ENCODE peak calls at places on chromosome 13, in four cellular contexts. One of them, this sample, is unnamed.

GRCh38 chr13:40063278-40063698 is 407.8 kb downstream of the COG6 start:
- DNase-seq in SK-N-SH: peak; percentile 52
- DNase-seq in suprapubic skin: no peak
- DNase-seq in HepG2: no peak
- DNase-seq in this sample: no peak

GRCh38 chr13:51425410-51426042 is 27.3 kb downstream of the INTS6 start:
- DNase-seq in SK-N-SH: no peak
- DNase-seq in HepG2: no peak
- DNase-seq in suprapubic skin: no peak
- DNase-seq in this sample: no peak

GRCh38 chr13:88339271-88339741 is 668.1 kb downstream of the SLITRK5 start:
- DNase-seq in HepG2: no peak
- DNase-seq in suprapubic skin: no peak
- DNase-seq in SK-N-SH: no peak
- DNase-seq in this sample: no peak

GRCh38 chr13:33185853-33186252 is 99.7 kb downstream of the STARD13 start:
- DNase-seq in suprapubic skin: no peak
- DNase-seq in HepG2: no peak
- DNase-seq in SK-N-SH: no peak
- DNase-seq in this sample: no peak

GRCh38 chr13:111265006-111265700 is 55.3 kb upstream of the TEX29 start:
- DNase-seq in HepG2: no peak
- DNase-seq in SK-N-SH: no peak
- DNase-seq in suprapubic skin: no peak
- DNase-seq in this sample: no peak

GRCh38 chr13:109918179-109918651 is 131.8 kb upstream of the IRS2 start:
- DNase-seq in suprapubic skin: no peak
- DNase-seq in HepG2: no peak
- DNase-seq in SK-N-SH: no peak
- DNase-seq in this sample: no peak

GRCh38 chr13:21344662-21345176 is 114.4 kb downstream of the ZDHHC20 start:
- DNase-seq in SK-N-SH: no peak
- DNase-seq in HepG2: no peak
- DNase-seq in suprapubic skin: no peak
- DNase-seq in this sample: peak; percentile 72

GRCh38 chr13:94419304-94419943 is 60.1 kb downstream of the DCT start:
- DNase-seq in SK-N-SH: no peak
- DNase-seq in HepG2: no peak
- DNase-seq in suprapubic skin: no peak
- DNase-seq in this sample: no peak

GRCh38 chr13:39942901-39943273 is 287.4 kb downstream of the COG6 start:
- DNase-seq in HepG2: peak; percentile 66
- DNase-seq in suprapubic skin: peak; percentile 87
- DNase-seq in SK-N-SH: peak; percentile 63
- DNase-seq in this sample: peak; percentile 8

GRCh38 chr13:27997904-27998522 is 9.5 kb upstream of the URAD start:
- DNase-seq in suprapubic skin: no peak
- DNase-seq in SK-N-SH: no peak
- DNase-seq in HepG2: peak; percentile 48
- DNase-seq in this sample: no peak

GRCh38 chr13:44312898-44313551 is 60.6 kb upstream of the SERP2 start:
- DNase-seq in suprapubic skin: no peak
- DNase-seq in HepG2: peak; percentile 14
- DNase-seq in SK-N-SH: no peak
- DNase-seq in this sample: no peak

GRCh38 chr13:59038824-59039223 is 1124.9 kb downstream of the DIAPH3 start:
- DNase-seq in SK-N-SH: no peak
- DNase-seq in HepG2: no peak
- DNase-seq in suprapubic skin: no peak
- DNase-seq in this sample: no peak

GRCh38 chr13:101700598-101700997 is 248.1 kb downstream of the ITGBL1 start:
- DNase-seq in SK-N-SH: no peak
- DNase-seq in suprapubic skin: no peak
- DNase-seq in HepG2: no peak
- DNase-seq in this sample: no peak

GRCh38 chr13:83281666-83282065 is 600.6 kb downstream of the SLITRK1 start:
- DNase-seq in HepG2: no peak
- DNase-seq in suprapubic skin: no peak
- DNase-seq in SK-N-SH: no peak
- DNase-seq in this sample: no peak

GRCh38 chr13:57631607-57632275 is at the start of gene PCDH17:
- DNase-seq in HepG2: no peak
- DNase-seq in SK-N-SH: peak; percentile 62
- DNase-seq in suprapubic skin: no peak
- DNase-seq in this sample: no peak

GRCh38 chr13:22757530-22758120 is 423.2 kb upstream of the SGCG start:
- DNase-seq in HepG2: no peak
- DNase-seq in suprapubic skin: no peak
- DNase-seq in SK-N-SH: peak; percentile 12
- DNase-seq in this sample: no peak

GRCh38 chr13:39931505-39931904 is 276.0 kb downstream of the COG6 start:
- DNase-seq in HepG2: peak; percentile 12
- DNase-seq in suprapubic skin: no peak
- DNase-seq in SK-N-SH: no peak
- DNase-seq in this sample: no peak

GRCh38 chr13:42239644-42240043 is 32.3 kb upstream of the AKAP11 start:
- DNase-seq in SK-N-SH: no peak
- DNase-seq in HepG2: no peak
- DNase-seq in suprapubic skin: no peak
- DNase-seq in this sample: no peak

GRCh38 chr13:81610613-81611012 is 1269.7 kb upstream of the SPRY2 start:
- DNase-seq in SK-N-SH: no peak
- DNase-seq in HepG2: no peak
- DNase-seq in suprapubic skin: no peak
- DNase-seq in this sample: no peak

GRCh38 chr13:64362564-64362963 is 2867.6 kb downstream of the PCDH9 start:
- DNase-seq in SK-N-SH: no peak
- DNase-seq in HepG2: no peak
- DNase-seq in suprapubic skin: no peak
- DNase-seq in this sample: no peak

GRCh38 chr13:45108716-45109706 is 11.3 kb upstream of the GTF2F2 start:
- DNase-seq in SK-N-SH: no peak
- DNase-seq in suprapubic skin: no peak
- DNase-seq in HepG2: no peak
- DNase-seq in this sample: no peak

GRCh38 chr13:43804461-43805070 is 17.8 kb upstream of the ENOX1 start:
- DNase-seq in HepG2: peak; percentile 39
- DNase-seq in SK-N-SH: peak; percentile 66
- DNase-seq in suprapubic skin: no peak
- DNase-seq in this sample: no peak

GRCh38 chr13:44932850-44933251 is 56.4 kb downstream of the NUFIP1 start:
- DNase-seq in suprapubic skin: peak; percentile 15
- DNase-seq in HepG2: no peak
- DNase-seq in SK-N-SH: no peak
- DNase-seq in this sample: no peak

GRCh38 chr13:77810430-77810829 is 108.2 kb downstream of the EDNRB start:
- DNase-seq in SK-N-SH: peak; percentile 23
- DNase-seq in HepG2: no peak
- DNase-seq in suprapubic skin: no peak
- DNase-seq in this sample: peak; percentile 17

GRCh38 chr13:66657165-66657895 is 572.8 kb downstream of the PCDH9 start:
- DNase-seq in HepG2: peak; percentile 11
- DNase-seq in suprapubic skin: no peak
- DNase-seq in SK-N-SH: peak; percentile 28
- DNase-seq in this sample: no peak

GRCh38 chr13:32432856-32433255 is 4.9 kb upstream of the N4BP2L1 start:
- DNase-seq in SK-N-SH: no peak
- DNase-seq in HepG2: peak; percentile 49
- DNase-seq in suprapubic skin: no peak
- DNase-seq in this sample: no peak

GRCh38 chr13:48318714-48319457 is 15.3 kb downstream of the RB1 start:
- DNase-seq in suprapubic skin: no peak
- DNase-seq in SK-N-SH: no peak
- DNase-seq in HepG2: no peak
- DNase-seq in this sample: no peak

GRCh38 chr13:43261018-43261417 is 237.6 kb downstream of the DNAJC15 start:
- DNase-seq in suprapubic skin: no peak
- DNase-seq in HepG2: no peak
- DNase-seq in SK-N-SH: no peak
- DNase-seq in this sample: no peak

GRCh38 chr13:57946361-57946760 is 314.8 kb downstream of the PCDH17 start:
- DNase-seq in HepG2: no peak
- DNase-seq in SK-N-SH: no peak
- DNase-seq in suprapubic skin: no peak
- DNase-seq in this sample: no peak

GRCh38 chr13:32905864-32906180 is 110.4 kb upstream of the KL start:
- DNase-seq in suprapubic skin: no peak
- DNase-seq in HepG2: no peak
- DNase-seq in SK-N-SH: no peak
- DNase-seq in this sample: no peak

GRCh38 chr13:49533586-49534269 is 38.0 kb downstream of the PHF11 start:
- DNase-seq in suprapubic skin: no peak
- DNase-seq in HepG2: no peak
- DNase-seq in SK-N-SH: no peak
- DNase-seq in this sample: peak; percentile 58

GRCh38 chr13:93118081-93118615 is 108.5 kb upstream of the GPC6 start:
- DNase-seq in suprapubic skin: no peak
- DNase-seq in HepG2: no peak
- DNase-seq in SK-N-SH: no peak
- DNase-seq in this sample: no peak

GRCh38 chr13:110536006-110536693 is 25.4 kb downstream of the RAB20 start:
- DNase-seq in SK-N-SH: no peak
- DNase-seq in suprapubic skin: no peak
- DNase-seq in HepG2: no peak
- DNase-seq in this sample: peak; percentile 74

GRCh38 chr13:104571161-104571889 is 1505.1 kb upstream of the SLC10A2 start:
- DNase-seq in HepG2: peak; percentile 16
- DNase-seq in SK-N-SH: peak; percentile 48
- DNase-seq in suprapubic skin: no peak
- DNase-seq in this sample: no peak

GRCh38 chr13:24381539-24382265 is 72.3 kb downstream of the C1QTNF9 start:
- DNase-seq in suprapubic skin: no peak
- DNase-seq in HepG2: no peak
- DNase-seq in SK-N-SH: no peak
- DNase-seq in this sample: no peak

GRCh38 chr13:40585911-40586471 is 80.5 kb downstream of the FOXO1 start:
- DNase-seq in suprapubic skin: no peak
- DNase-seq in SK-N-SH: no peak
- DNase-seq in HepG2: no peak
- DNase-seq in this sample: no peak

GRCh38 chr13:58955546-58956385 is 1208.0 kb downstream of the DIAPH3 start:
- DNase-seq in SK-N-SH: no peak
- DNase-seq in suprapubic skin: no peak
- DNase-seq in HepG2: no peak
- DNase-seq in this sample: no peak

GRCh38 chr13:77391475-77391874 is 64.6 kb upstream of the MYCBP2 start:
- DNase-seq in HepG2: no peak
- DNase-seq in SK-N-SH: no peak
- DNase-seq in suprapubic skin: no peak
- DNase-seq in this sample: no peak

GRCh38 chr13:24254151-24254810 is 55.1 kb upstream of the C1QTNF9 start:
- DNase-seq in HepG2: no peak
- DNase-seq in SK-N-SH: no peak
- DNase-seq in suprapubic skin: no peak
- DNase-seq in this sample: peak; percentile 93

GRCh38 chr13:20851844-20852402 is 50.6 kb downstream of the XPO4 start:
- DNase-seq in SK-N-SH: no peak
- DNase-seq in HepG2: no peak
- DNase-seq in suprapubic skin: no peak
- DNase-seq in this sample: no peak

GRCh38 chr13:37138917-37139316 is 33.5 kb upstream of the CSNK1A1L start:
- DNase-seq in suprapubic skin: no peak
- DNase-seq in HepG2: no peak
- DNase-seq in SK-N-SH: no peak
- DNase-seq in this sample: no peak

GRCh38 chr13:37143901-37144300 is 38.4 kb upstream of the CSNK1A1L start:
- DNase-seq in HepG2: no peak
- DNase-seq in suprapubic skin: no peak
- DNase-seq in SK-N-SH: no peak
- DNase-seq in this sample: no peak

GRCh38 chr13:37138169-37138568 is 32.7 kb upstream of the CSNK1A1L start:
- DNase-seq in suprapubic skin: no peak
- DNase-seq in HepG2: peak; percentile 19
- DNase-seq in SK-N-SH: no peak
- DNase-seq in this sample: no peak

GRCh38 chr13:37139356-37139755 is 33.9 kb upstream of the CSNK1A1L start:
- DNase-seq in SK-N-SH: no peak
- DNase-seq in HepG2: no peak
- DNase-seq in suprapubic skin: no peak
- DNase-seq in this sample: no peak

GRCh38 chr13:37141011-37141410 is 35.5 kb upstream of the CSNK1A1L start:
- DNase-seq in HepG2: no peak
- DNase-seq in suprapubic skin: no peak
- DNase-seq in SK-N-SH: no peak
- DNase-seq in this sample: no peak
- TF ChIP-seq POLR2AphosphoS5 in HepG2: no peak
- TF ChIP-seq POLR2AphosphoS5 in suprapubic skin: no peak
- TF ChIP-seq POLR2AphosphoS5 in SK-N-SH: no peak
- TF ChIP-seq POLR2AphosphoS5 in this sample: no peak

DNA sequence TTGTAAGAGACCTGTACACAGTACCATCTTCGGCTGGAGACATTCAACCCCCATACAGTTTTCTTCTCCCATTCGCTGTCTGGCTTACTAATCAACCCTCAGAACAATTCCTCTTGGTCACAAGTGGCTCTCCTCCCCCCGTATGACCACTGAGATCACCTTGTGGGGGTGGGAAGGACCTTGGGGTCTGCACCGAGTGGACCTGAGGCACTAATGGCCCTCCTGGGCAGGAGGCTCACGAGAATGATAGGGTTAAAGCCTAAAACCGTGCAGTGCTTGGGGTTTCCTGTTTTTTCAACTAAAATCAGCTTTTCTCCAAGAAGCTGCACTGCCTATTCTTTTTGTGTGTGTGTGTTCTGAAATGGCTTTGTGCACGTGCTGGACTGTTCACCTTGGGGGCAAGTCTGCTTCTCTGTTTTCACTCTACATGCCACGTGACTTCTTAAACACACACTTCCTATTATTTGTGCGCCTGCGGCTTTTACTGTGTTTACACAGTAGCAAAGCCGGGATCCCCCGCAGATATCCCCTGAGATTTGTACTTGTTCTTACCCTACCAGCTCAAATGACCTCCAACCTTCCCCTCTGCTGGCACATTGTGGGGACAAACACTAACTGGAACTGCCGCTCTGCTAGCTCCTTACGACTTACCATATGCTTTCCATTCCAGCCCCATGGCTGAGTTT is 12.3 kb downstream of the RBM26 start:
- DNase-seq in suprapubic skin: no peak
- DNase-seq in HepG2: peak; percentile 93
- DNase-seq in SK-N-SH: no peak
- DNase-seq in this sample: peak; percentile 87
- TF ChIP-seq POLR2AphosphoS5 in suprapubic skin: no peak
- TF ChIP-seq POLR2AphosphoS5 in HepG2: no peak
- TF ChIP-seq POLR2AphosphoS5 in SK-N-SH: no peak
- TF ChIP-seq POLR2AphosphoS5 in this sample: peak; percentile 71

GRCh38 chr13:113171250-113172125 is 13.0 kb downstream of the PROZ start:
- DNase-seq in suprapubic skin: no peak
- DNase-seq in HepG2: no peak
- DNase-seq in SK-N-SH: no peak
- DNase-seq in this sample: no peak
- TF ChIP-seq POLR2AphosphoS5 in suprapubic skin: no peak
- TF ChIP-seq POLR2AphosphoS5 in HepG2: no peak
- TF ChIP-seq POLR2AphosphoS5 in SK-N-SH: no peak
- TF ChIP-seq POLR2AphosphoS5 in this sample: no peak

GRCh38 chr13:47044842-47045241 is 148.0 kb upstream of the HTR2A start:
- DNase-seq in SK-N-SH: no peak
- DNase-seq in HepG2: no peak
- DNase-seq in suprapubic skin: no peak
- DNase-seq in this sample: no peak

GRCh38 chr13:47046706-47047105 is 149.9 kb upstream of the HTR2A start:
- DNase-seq in HepG2: no peak
- DNase-seq in suprapubic skin: no peak
- DNase-seq in SK-N-SH: no peak
- DNase-seq in this sample: no peak

GRCh38 chr13:47049276-47049989 is 152.6 kb upstream of the HTR2A start:
- DNase-seq in HepG2: no peak
- DNase-seq in SK-N-SH: no peak
- DNase-seq in suprapubic skin: no peak
- DNase-seq in this sample: no peak
- TF ChIP-seq POLR2AphosphoS5 in HepG2: no peak
- TF ChIP-seq POLR2AphosphoS5 in SK-N-SH: no peak
- TF ChIP-seq POLR2AphosphoS5 in suprapubic skin: no peak
- TF ChIP-seq POLR2AphosphoS5 in this sample: no peak